ENCODE peak calls at places on chromosomes 4 and X, in ten cellular contexts. One of them, this sample, is unnamed.

GRCh38 chrX:67697452-67697851 is 153.6 kb downstream of the AR start:
- DNase-seq in HFF-Myc: no peak
- DNase-seq in psoas muscle: no peak
- DNase-seq in neural crest cell: no peak
- DNase-seq in H54: no peak
- DNase-seq in stimulated activated CD4-positive, alpha-beta T cell treated with anti-CD3 and anti-CD28 coated beads, Interleukin-4, amount 100 ng/mL, for 1 hour: no peak
- DNase-seq in left lung: no peak
- DNase-seq in KG1: no peak
- DNase-seq in midbrain: no peak
- DNase-seq in ureter: no peak
- DNase-seq in this sample: no peak

GRCh38 chr4:83237591-83237990 is 47.0 kb downstream of the COQ2 start:
- DNase-seq in HFF-Myc: no peak
- DNase-seq in psoas muscle: no peak
- DNase-seq in neural crest cell: no peak
- DNase-seq in H54: no peak
- DNase-seq in stimulated activated CD4-positive, alpha-beta T cell treated with anti-CD3 and anti-CD28 coated beads, Interleukin-4, amount 100 ng/mL, for 1 hour: no peak
- DNase-seq in left lung: no peak
- DNase-seq in KG1: no peak
- DNase-seq in midbrain: no peak
- DNase-seq in ureter: no peak
- DNase-seq in this sample: no peak

GRCh38 chr4:158172558-158173258 is at the start of gene GASK1B:
- DNase-seq in HFF-Myc: peak
- DNase-seq in psoas muscle: no peak
- DNase-seq in neural crest cell: no peak
- DNase-seq in H54: no peak
- DNase-seq in stimulated activated CD4-positive, alpha-beta T cell treated with anti-CD3 and anti-CD28 coated beads, Interleukin-4, amount 100 ng/mL, for 1 hour: no peak
- DNase-seq in left lung: peak
- DNase-seq in KG1: no peak
- DNase-seq in midbrain: peak
- DNase-seq in ureter: no peak
- DNase-seq in this sample: no peak

GRCh38 chrX:1468250-1468772 is 15.6 kb upstream of the ASMTL start:
- DNase-seq in HFF-Myc: no peak
- DNase-seq in psoas muscle: peak
- DNase-seq in neural crest cell: no peak
- DNase-seq in H54: peak
- DNase-seq in stimulated activated CD4-positive, alpha-beta T cell treated with anti-CD3 and anti-CD28 coated beads, Interleukin-4, amount 100 ng/mL, for 1 hour: peak
- DNase-seq in left lung: peak
- DNase-seq in KG1: peak
- DNase-seq in midbrain: no peak
- DNase-seq in ureter: peak
- DNase-seq in this sample: peak

GRCh38 chr4:85769009-85769408 is 294.1 kb downstream of the ARHGAP24 start:
- DNase-seq in HFF-Myc: no peak
- DNase-seq in psoas muscle: no peak
- DNase-seq in neural crest cell: no peak
- DNase-seq in H54: no peak
- DNase-seq in stimulated activated CD4-positive, alpha-beta T cell treated with anti-CD3 and anti-CD28 coated beads, Interleukin-4, amount 100 ng/mL, for 1 hour: no peak
- DNase-seq in left lung: no peak
- DNase-seq in KG1: no peak
- DNase-seq in midbrain: no peak
- DNase-seq in ureter: no peak
- DNase-seq in this sample: no peak

GRCh38 chr4:88792268-88792781 is 94.7 kb upstream of the NAP1L5 start:
- DNase-seq in HFF-Myc: no peak
- DNase-seq in psoas muscle: no peak
- DNase-seq in neural crest cell: no peak
- DNase-seq in H54: peak
- DNase-seq in stimulated activated CD4-positive, alpha-beta T cell treated with anti-CD3 and anti-CD28 coated beads, Interleukin-4, amount 100 ng/mL, for 1 hour: no peak
- DNase-seq in left lung: no peak
- DNase-seq in KG1: no peak
- DNase-seq in midbrain: peak
- DNase-seq in ureter: no peak
- DNase-seq in this sample: no peak

GRCh38 chr4:3644849-3645627 is 112.8 kb upstream of the LRPAP1 start:
- DNase-seq in HFF-Myc: no peak
- DNase-seq in psoas muscle: no peak
- DNase-seq in neural crest cell: no peak
- DNase-seq in H54: peak
- DNase-seq in stimulated activated CD4-positive, alpha-beta T cell treated with anti-CD3 and anti-CD28 coated beads, Interleukin-4, amount 100 ng/mL, for 1 hour: no peak
- DNase-seq in left lung: no peak
- DNase-seq in KG1: no peak
- DNase-seq in midbrain: no peak
- DNase-seq in ureter: no peak
- DNase-seq in this sample: no peak

GRCh38 chr4:8646296-8647093 is 53.9 kb downstream of the CPZ start:
- DNase-seq in HFF-Myc: no peak
- DNase-seq in psoas muscle: no peak
- DNase-seq in neural crest cell: no peak
- DNase-seq in H54: no peak
- DNase-seq in stimulated activated CD4-positive, alpha-beta T cell treated with anti-CD3 and anti-CD28 coated beads, Interleukin-4, amount 100 ng/mL, for 1 hour: no peak
- DNase-seq in left lung: no peak
- DNase-seq in KG1: no peak
- DNase-seq in midbrain: no peak
- DNase-seq in ureter: peak
- DNase-seq in this sample: no peak